ENCODE peak calls at places on chromosomes 12 and 14, in four cellular contexts. X is Panc1, V is HCT116, C is transverse colon. S is an unnamed sample.

GRCh38 chr12:122946690-122947271 is 19.5 kb downstream of the ABCB9 start:
- DNase-seq in X (peak; percentile 91), V (peak; percentile 92), C (peak; percentile 88), S (peak; percentile 81)

GRCh38 chr12:120262852-120263724 is 2.4 kb downstream of the PXN start:
- DNase-seq in X (no peak), V (no peak), C (no peak), S (no peak)

GRCh38 chr14:102525213-102526143 is 15.9 kb upstream of the ANKRD9 start:
- DNase-seq in X (no peak), V (peak; percentile 39), C (peak; percentile 63), S (peak; percentile 74)

GRCh38 chr12:58413794-58414193 is 472.4 kb downstream of the ATP23 start:
- DNase-seq in X (no peak), V (no peak), C (no peak), S (no peak)

GRCh38 chr14:56131004-56131864 is 13.0 kb downstream of the PELI2 start:
- DNase-seq in X (no peak), V (no peak), C (no peak), S (peak; percentile 75)

GRCh38 chr14:95359974-95360826 is 40.5 kb upstream of the CLMN start:
- DNase-seq in X (no peak), V (no peak), C (no peak), S (no peak)

GRCh38 chr12:49984476-49984890 is 11.7 kb downstream of the AQP6 start:
- DNase-seq in X (no peak), V (no peak), C (no peak), S (no peak)

GRCh38 chr12:121637231-121637914 is 11.0 kb downstream of the ORAI1 start:
- DNase-seq in X (no peak), V (no peak), C (peak; percentile 50), S (peak; percentile 35)

DNA sequence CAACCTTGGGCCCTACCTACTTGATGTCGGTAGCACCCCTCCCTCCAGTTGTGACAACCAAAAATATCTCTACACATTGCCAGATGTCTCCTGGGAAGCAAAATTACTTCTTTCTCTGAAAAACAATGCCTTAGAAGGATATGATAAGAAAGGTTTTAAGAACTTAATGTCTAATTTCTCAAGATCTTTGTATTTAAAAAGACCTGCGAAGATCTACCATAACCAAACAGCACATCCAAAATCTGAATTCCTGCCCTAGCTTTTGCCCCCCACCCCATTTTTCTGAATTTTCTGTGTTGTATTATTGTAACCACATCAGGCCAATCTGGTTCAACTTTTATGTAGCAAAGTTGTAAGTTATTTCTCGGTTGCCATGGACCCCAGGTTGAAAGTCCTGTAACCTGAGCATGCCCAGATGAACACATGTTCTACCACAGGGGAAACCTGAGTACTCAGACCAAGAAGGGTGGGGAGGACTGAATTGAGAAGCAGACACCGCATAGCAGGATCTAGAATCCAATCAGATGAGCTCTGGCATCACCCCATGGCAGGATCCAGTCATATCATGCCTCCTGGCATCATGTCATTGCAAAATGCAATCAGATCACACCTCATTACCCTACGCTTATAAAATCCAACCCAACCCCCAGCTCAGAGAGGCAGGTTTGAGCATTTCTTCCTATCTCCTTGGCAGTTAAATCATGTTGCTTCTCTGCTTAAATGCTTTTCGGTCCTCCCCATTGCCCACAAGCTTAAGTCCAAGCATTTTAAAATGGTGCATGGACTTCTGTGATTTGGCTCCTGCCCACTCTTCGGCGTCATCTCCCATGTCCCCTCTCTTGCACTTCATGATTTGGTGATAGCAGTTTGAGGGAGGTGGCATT is 8.8 kb downstream of the TMEM253 start:
- DNase-seq in X (no peak), V (no peak), C (no peak), S (no peak)
- H3K4me1 ChIP-seq in X (peaks cover 11% of the 10 kb centered on the region), V (peaks cover 39% of the 10 kb centered on the region), C (peaks cover 19% of the 10 kb centered on the region), S (peaks cover 4% of the 10 kb centered on the region)

DNA sequence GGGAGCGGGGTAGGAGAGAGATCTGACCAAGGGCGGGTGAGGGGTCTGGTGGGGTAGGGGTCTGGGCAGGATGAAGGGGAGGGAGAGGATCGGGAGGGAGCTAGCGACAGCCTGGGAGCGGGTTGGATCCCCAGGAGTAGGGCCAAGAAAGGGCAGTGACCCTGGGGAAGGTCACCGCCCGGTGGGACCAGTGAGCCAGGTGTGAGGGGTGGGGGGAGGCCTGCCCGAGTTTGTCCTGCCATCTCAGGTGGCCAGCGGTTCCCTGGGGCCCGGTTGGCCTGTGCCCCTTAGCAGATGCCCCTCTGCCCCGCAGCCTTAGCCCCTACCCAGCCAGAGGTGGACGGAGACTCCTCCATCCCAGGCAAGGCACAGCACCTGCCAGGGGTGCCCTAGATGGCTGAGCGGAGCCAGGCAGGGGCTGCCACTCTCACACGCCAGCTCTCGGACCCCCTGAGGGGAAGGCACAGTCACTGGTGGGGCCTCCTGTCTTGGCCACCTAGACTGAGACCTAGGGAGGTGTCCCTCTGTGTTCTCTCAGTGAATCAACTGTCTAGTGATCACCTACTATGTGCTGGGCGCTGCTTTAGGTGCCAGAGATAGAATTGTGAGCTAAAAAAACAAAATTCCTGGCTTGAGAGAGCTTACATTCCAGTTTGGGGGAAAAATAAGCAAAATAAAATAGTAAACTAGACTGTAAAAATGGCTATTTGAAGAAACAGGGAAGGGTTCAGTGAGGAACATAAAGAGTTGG is 631 bp upstream of the TTC7B start:
- DNase-seq in X (no peak), V (no peak), C (no peak), S (no peak)
- H3K4me3 ChIP-seq in X (no peak overlapping the region), V (no peak overlapping the region), C (no peak overlapping the region), S (no peak overlapping the region)

DNA sequence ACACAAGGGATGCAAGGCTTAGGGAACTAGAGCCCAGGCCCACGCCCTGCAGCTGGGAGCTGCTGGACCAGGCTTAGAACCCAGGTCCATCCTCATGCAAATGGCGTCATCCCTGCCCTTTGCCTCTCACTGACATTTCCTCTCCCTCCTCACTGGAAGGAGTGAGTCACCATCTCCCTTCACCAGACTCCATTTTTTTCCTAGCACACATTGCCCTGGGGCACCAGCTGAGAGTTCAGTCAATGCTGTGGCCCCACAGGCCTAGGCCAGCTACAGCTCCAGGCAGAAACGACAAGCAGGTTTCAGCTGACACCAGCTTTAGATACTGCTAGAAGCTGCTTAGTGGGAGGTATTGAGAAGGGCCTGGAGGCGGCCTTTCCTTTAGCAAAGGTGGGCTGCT is 98.9 kb downstream of the RIMBP2 start:
- DNase-seq in X (no peak), V (no peak), C (no peak), S (peak; percentile 3)
- H3K9me3 ChIP-seq in X (no peaks in the 10 kb centered on the region), V (no peaks in the 10 kb centered on the region), C (no peaks in the 10 kb centered on the region), S (no peaks in the 10 kb centered on the region)

GRCh38 chr12:1848741-1849140 is 28.4 kb downstream of the LRTM2 start:
- DNase-seq in X (no peak), V (no peak), C (no peak), S (no peak)
- H3K4me1 ChIP-seq in X (no peaks in the 10 kb centered on the region), V (no peaks in the 10 kb centered on the region), C (no peaks in the 10 kb centered on the region), S (no peaks in the 10 kb centered on the region)

DNA sequence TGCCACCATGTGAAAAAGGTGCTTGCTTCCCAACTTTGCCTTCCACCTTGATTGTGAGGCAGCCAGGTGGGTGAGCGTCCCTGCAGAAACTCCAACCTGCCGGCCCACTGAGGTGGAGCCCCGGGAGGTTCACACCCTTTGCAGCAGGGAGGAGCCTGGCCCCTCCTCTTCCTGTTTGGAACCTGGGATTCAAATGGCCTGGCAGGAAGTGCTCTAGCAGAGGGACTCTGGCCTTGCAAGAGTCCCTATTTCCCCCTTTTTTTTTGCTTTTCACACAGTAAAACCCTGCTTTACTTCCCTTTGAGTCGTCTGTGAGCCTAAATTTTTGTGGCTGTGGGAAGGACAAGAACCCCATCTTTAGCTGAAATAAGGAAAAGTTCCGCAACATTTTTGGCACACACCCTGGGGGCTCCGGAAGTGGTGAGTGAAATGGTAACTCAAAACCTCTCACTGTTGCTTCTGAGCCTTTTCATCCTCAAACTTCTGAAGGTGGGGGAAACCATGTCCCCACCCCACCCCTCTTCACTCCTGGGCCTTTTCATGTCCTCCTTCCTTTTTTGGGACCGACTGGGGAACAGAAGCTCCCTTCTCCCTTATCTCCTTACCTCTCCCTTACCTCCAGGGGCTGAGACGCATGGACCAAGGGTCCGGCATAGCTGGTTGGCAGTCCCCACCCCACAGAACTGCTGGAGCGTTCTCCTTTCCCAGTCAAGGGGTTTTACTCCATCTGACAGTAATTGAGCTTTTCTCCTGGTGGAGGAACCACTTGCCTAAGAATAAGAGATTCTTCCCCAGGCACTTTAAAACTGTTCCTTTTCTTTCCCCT is 102.0 kb downstream of the KCNMB4 start:
- DNase-seq in X (no peak), V (peak; percentile 47), C (peak; percentile 8), S (no peak)
- H3K4me3 ChIP-seq in X (no peak overlapping the region), V (peak overlapping the region; percentile 95), C (no peak overlapping the region), S (no peak overlapping the region)

GRCh38 chr12:68310370-68310769 is 21.8 kb downstream of the MDM1 start:
- DNase-seq in X (peak; percentile 48), V (no peak), C (no peak), S (no peak)
- H3K9me3 ChIP-seq in X (no peaks in the 10 kb centered on the region), V (no peaks in the 10 kb centered on the region), C (no peaks in the 10 kb centered on the region), S (no peaks in the 10 kb centered on the region)